ENCODE peak calls at places on chromosomes 5 and 9, in seven cellular contexts. One of them, this sample, is unnamed.

GRCh38 chr9:98074119-98074990 is 17.8 kb downstream of the NANS start:
- DNase-seq in heart left ventricle: peak; percentile 70
- DNase-seq in IMR-90: peak; percentile 59
- DNase-seq in ovary: peak; percentile 60
- DNase-seq in transverse colon: peak; percentile 82
- DNase-seq in tibial nerve: peak; percentile 69
- DNase-seq in breast epithelium: peak; percentile 73
- DNase-seq in this sample: peak; percentile 49

GRCh38 chr9:91502475-91502874 is 78.8 kb upstream of the NFIL3 start:
- DNase-seq in heart left ventricle: no peak
- DNase-seq in IMR-90: no peak
- DNase-seq in ovary: no peak
- DNase-seq in transverse colon: no peak
- DNase-seq in tibial nerve: no peak
- DNase-seq in breast epithelium: no peak
- DNase-seq in this sample: no peak

GRCh38 chr5:124527220-124527991 is 219.0 kb downstream of the ZNF608 start:
- DNase-seq in heart left ventricle: no peak
- DNase-seq in IMR-90: peak; percentile 21
- DNase-seq in ovary: no peak
- DNase-seq in transverse colon: peak; percentile 31
- DNase-seq in tibial nerve: no peak
- DNase-seq in breast epithelium: no peak
- DNase-seq in this sample: no peak

GRCh38 chr5:71830626-71831539 is 111.8 kb downstream of the CARTPT start:
- DNase-seq in heart left ventricle: peak; percentile 84
- DNase-seq in IMR-90: peak; percentile 83
- DNase-seq in ovary: peak; percentile 76
- DNase-seq in transverse colon: peak; percentile 37
- DNase-seq in tibial nerve: peak; percentile 65
- DNase-seq in breast epithelium: no peak
- DNase-seq in this sample: peak; percentile 66

GRCh38 chr9:76701441-76702031 is 62.7 kb upstream of the PCA3 start:
- DNase-seq in heart left ventricle: no peak
- DNase-seq in IMR-90: no peak
- DNase-seq in ovary: no peak
- DNase-seq in transverse colon: no peak
- DNase-seq in tibial nerve: no peak
- DNase-seq in breast epithelium: no peak
- DNase-seq in this sample: no peak

GRCh38 chr9:78972303-78973002 is 599.3 kb upstream of the TLE4 start:
- DNase-seq in heart left ventricle: no peak
- DNase-seq in IMR-90: no peak
- DNase-seq in ovary: no peak
- DNase-seq in transverse colon: no peak
- DNase-seq in tibial nerve: no peak
- DNase-seq in breast epithelium: no peak
- DNase-seq in this sample: no peak

GRCh38 chr9:121686930-121687541 is 35.6 kb downstream of the DAB2IP start:
- DNase-seq in heart left ventricle: peak; percentile 84
- DNase-seq in IMR-90: peak; percentile 65
- DNase-seq in ovary: peak; percentile 88
- DNase-seq in transverse colon: peak; percentile 86
- DNase-seq in tibial nerve: peak; percentile 89
- DNase-seq in breast epithelium: peak; percentile 77
- DNase-seq in this sample: peak; percentile 83

GRCh38 chr9:114278881-114279570 is 43.9 kb upstream of the ORM1 start:
- DNase-seq in heart left ventricle: no peak
- DNase-seq in IMR-90: peak; percentile 51
- DNase-seq in ovary: peak; percentile 16
- DNase-seq in transverse colon: no peak
- DNase-seq in tibial nerve: no peak
- DNase-seq in breast epithelium: no peak
- DNase-seq in this sample: no peak

GRCh38 chr9:130431536-130432303 is 13.0 kb upstream of the ASS1 start:
- DNase-seq in heart left ventricle: peak; percentile 55
- DNase-seq in IMR-90: no peak
- DNase-seq in ovary: no peak
- DNase-seq in transverse colon: no peak
- DNase-seq in tibial nerve: no peak
- DNase-seq in breast epithelium: no peak
- DNase-seq in this sample: no peak

GRCh38 chr9:36163840-36164175 is 5.4 kb upstream of the CCIN start:
- DNase-seq in heart left ventricle: no peak
- DNase-seq in IMR-90: peak; percentile 52
- DNase-seq in ovary: no peak
- DNase-seq in transverse colon: no peak
- DNase-seq in tibial nerve: no peak
- DNase-seq in breast epithelium: no peak
- DNase-seq in this sample: no peak

GRCh38 chr5:134525687-134526482 is 415 bp downstream of the JADE2 start:
- DNase-seq in heart left ventricle: peak; percentile 85
- DNase-seq in IMR-90: peak; percentile 83
- DNase-seq in ovary: peak; percentile 87
- DNase-seq in transverse colon: peak; percentile 76
- DNase-seq in tibial nerve: peak; percentile 71
- DNase-seq in breast epithelium: peak; percentile 70
- DNase-seq in this sample: peak; percentile 84

GRCh38 chr5:134524826-134525686 is at the start of gene JADE2:
- DNase-seq in heart left ventricle: peak; percentile 86
- DNase-seq in IMR-90: peak; percentile 68
- DNase-seq in ovary: peak; percentile 81
- DNase-seq in transverse colon: peak; percentile 80
- DNase-seq in tibial nerve: peak; percentile 64
- DNase-seq in breast epithelium: peak; percentile 76
- DNase-seq in this sample: peak; percentile 78

GRCh38 chr5:134527961-134528424 is 2.5 kb downstream of the JADE2 start:
- DNase-seq in heart left ventricle: peak; percentile 55
- DNase-seq in IMR-90: no peak
- DNase-seq in ovary: no peak
- DNase-seq in transverse colon: no peak
- DNase-seq in tibial nerve: no peak
- DNase-seq in breast epithelium: no peak
- DNase-seq in this sample: peak; percentile 64

GRCh38 chr5:134527156-134527960 is 1.9 kb downstream of the JADE2 start:
- DNase-seq in heart left ventricle: peak; percentile 93
- DNase-seq in IMR-90: peak; percentile 90
- DNase-seq in ovary: peak; percentile 85
- DNase-seq in transverse colon: peak; percentile 81
- DNase-seq in tibial nerve: peak; percentile 71
- DNase-seq in breast epithelium: peak; percentile 76
- DNase-seq in this sample: peak; percentile 74

DNA sequence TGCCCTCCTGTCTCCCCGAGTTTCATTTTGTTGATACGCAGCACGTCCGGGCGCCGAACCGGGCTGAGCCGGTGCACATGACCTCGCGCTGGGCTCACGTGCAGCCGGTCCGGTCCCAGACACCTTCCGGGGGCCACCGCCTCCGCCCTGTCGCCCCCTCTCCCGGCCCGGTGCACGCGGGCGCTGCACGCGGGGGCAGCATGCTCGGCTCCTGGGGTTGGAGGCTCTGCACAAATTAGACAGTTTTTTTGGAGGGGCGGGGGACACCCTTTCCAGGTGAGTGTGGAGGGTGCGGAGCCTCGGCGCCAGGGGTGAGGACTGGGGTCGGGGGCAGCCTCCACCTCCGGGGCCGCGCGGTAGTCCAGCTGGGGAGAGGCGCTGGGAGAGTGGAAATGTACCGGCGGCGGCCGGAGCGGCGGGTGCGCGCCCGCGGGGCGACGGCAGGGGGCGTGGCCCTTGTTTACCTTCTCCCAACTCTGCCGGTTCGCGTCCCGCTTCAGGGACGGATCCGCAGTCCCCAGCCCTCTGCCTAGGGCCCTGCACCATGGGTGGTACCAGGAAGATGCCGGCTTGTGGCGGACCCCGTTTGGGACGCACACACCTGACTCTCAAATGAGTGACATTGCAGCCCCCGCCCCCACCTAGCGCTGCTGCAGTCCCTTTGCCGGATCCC is 1.1 kb downstream of the JADE2 start:
- DNase-seq in heart left ventricle: peak; percentile 89
- DNase-seq in IMR-90: no peak
- DNase-seq in ovary: peak; percentile 80
- DNase-seq in transverse colon: peak; percentile 87
- DNase-seq in tibial nerve: peak; percentile 68
- DNase-seq in breast epithelium: peak; percentile 75
- DNase-seq in this sample: peak; percentile 86
- TF ChIP-seq POLR2A in heart left ventricle: no peak
- TF ChIP-seq POLR2A in IMR-90: peak; percentile 10
- TF ChIP-seq POLR2A in ovary: no peak
- TF ChIP-seq POLR2A in transverse colon: no peak
- TF ChIP-seq POLR2A in tibial nerve: peak; percentile 12
- TF ChIP-seq POLR2A in breast epithelium: no peak
- TF ChIP-seq POLR2A in this sample: no peak

DNA sequence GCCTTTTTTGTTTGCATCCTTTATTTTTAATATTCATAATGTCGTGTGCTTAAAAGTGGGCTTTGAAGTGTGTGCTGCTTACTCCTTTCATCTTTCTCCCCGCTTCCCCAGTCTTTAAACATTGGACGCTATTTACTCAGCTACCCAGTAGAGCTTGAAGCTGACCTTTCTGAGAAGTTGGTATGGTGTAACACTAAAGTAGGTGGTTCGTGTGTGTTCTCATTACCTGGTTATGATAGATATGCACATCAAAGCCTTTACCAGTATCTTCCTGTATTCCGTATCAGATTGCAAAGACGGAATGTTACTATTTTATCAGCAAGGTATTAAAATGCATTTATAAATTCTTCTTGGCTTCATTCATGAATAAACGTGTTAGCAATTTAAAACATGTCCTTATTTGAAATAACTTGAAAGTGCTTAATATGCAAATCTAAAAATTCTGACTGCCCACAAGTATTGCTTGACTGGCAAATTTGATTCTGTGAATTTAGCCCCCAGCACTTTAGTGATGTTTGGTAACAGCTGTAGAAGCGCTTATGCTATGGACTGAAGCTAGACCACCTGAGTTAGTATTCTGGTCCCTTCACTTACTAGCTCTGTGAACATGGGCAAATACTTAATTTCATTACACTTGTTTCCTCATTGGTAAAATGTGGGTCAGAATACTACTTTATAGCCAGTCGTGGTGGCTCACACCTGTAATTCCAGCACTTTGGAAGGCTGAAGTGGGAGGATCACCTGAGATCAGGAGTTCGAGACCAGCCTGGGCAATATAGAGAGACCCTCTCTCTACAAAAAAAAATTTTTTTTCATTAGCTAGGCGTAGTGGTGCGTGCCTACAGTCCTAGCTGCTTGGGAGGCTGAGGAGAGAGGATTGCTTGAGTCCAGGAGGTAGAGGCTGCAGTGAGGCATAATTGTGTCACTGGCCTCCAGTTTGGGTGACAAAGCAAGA is 1.7 kb downstream of the RRAGA start:
- DNase-seq in heart left ventricle: no peak
- DNase-seq in IMR-90: no peak
- DNase-seq in ovary: no peak
- DNase-seq in transverse colon: no peak
- DNase-seq in tibial nerve: no peak
- DNase-seq in breast epithelium: no peak
- DNase-seq in this sample: no peak
- H3K27ac ChIP-seq in heart left ventricle: peak overlapping the region; percentile 94
- H3K27ac ChIP-seq in IMR-90: peak overlapping the region; percentile 83
- H3K27ac ChIP-seq in ovary: peak overlapping the region; percentile 95
- H3K27ac ChIP-seq in transverse colon: peak overlapping the region; percentile 96
- H3K27ac ChIP-seq in tibial nerve: no peak overlapping the region
- H3K27ac ChIP-seq in breast epithelium: peak overlapping the region; percentile 99
- H3K27ac ChIP-seq in this sample: no peak overlapping the region

DNA sequence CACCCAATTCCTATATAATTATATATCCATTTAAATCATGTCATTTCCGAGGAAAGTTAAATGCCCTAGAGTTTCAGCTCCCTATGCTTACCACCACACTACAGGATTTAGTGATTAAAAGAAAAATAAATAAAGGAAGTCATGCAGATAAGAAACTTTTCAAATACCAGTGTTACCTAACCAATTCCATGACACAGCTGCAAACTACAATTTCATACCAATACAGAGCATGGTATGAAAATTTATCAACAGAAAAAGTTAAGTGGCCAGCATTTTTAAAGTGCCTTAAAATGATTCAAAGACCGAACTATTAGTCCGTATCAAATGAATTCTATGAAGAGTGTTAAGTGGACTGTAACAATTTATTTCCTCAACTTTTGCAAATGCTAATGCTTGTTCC is 35.9 kb downstream of the CEP120 start:
- DNase-seq in heart left ventricle: no peak
- DNase-seq in IMR-90: peak; percentile 12
- DNase-seq in ovary: no peak
- DNase-seq in transverse colon: no peak
- DNase-seq in tibial nerve: no peak
- DNase-seq in breast epithelium: no peak
- DNase-seq in this sample: no peak
- H3K36me3 ChIP-seq in heart left ventricle: no peaks in the 10 kb centered on the region
- H3K36me3 ChIP-seq in IMR-90: peaks cover 10% of the 10 kb centered on the region
- H3K36me3 ChIP-seq in ovary: no peaks in the 10 kb centered on the region
- H3K36me3 ChIP-seq in transverse colon: peaks cover 33% of the 10 kb centered on the region
- H3K36me3 ChIP-seq in tibial nerve: no peaks in the 10 kb centered on the region
- H3K36me3 ChIP-seq in breast epithelium: peaks cover 6% of the 10 kb centered on the region
- H3K36me3 ChIP-seq in this sample: peaks cover 6% of the 10 kb centered on the region

GRCh38 chr5:138468966-138469539 is 3.8 kb downstream of the EGR1 start:
- DNase-seq in heart left ventricle: no peak
- DNase-seq in IMR-90: peak; percentile 82
- DNase-seq in ovary: no peak
- DNase-seq in transverse colon: no peak
- DNase-seq in tibial nerve: no peak
- DNase-seq in breast epithelium: no peak
- DNase-seq in this sample: no peak
- TF ChIP-seq POLR2A in heart left ventricle: no peak
- TF ChIP-seq POLR2A in IMR-90: no peak
- TF ChIP-seq POLR2A in ovary: no peak
- TF ChIP-seq POLR2A in transverse colon: peak; percentile 37
- TF ChIP-seq POLR2A in tibial nerve: no peak
- TF ChIP-seq POLR2A in breast epithelium: no peak
- TF ChIP-seq POLR2A in this sample: no peak

DNA sequence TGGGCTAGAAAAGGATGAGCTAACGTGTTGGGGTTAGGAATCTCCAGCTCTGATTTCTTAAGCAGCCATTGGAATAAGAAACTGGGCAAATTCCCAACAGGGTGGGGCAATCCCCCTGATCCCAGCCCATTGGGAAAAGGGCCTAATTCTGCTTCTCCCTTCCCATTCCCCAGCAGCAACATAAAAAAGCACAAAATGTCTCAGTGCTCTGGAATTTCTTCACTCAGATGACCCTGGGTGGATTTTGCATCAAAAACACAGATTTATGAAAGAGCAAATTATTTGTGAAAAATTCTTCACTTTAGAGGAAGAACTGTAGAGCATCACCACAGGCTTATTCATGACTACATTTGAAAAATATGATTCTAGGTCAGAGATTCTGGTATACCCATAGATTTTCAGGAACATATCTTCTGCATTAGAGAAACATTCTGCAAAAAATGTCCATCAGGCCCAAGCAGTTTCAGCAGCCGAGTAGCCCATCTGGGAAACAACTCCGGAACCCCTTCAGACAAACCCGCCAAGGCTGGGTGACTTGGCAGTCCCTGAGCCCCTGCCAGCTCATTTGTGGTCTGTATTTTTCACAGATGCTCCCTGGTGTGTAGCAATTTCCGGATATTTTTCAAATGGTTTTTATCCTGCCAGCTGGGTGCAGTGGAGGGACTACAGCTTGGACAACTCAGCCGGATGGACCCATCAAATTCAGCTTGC is 102.1 kb upstream of the RANBP3L start:
- DNase-seq in heart left ventricle: no peak
- DNase-seq in IMR-90: peak; percentile 32
- DNase-seq in ovary: peak; percentile 78
- DNase-seq in transverse colon: no peak
- DNase-seq in tibial nerve: peak; percentile 79
- DNase-seq in breast epithelium: no peak
- DNase-seq in this sample: peak; percentile 16
- H3K27ac ChIP-seq in heart left ventricle: peak overlapping the region; percentile 39
- H3K27ac ChIP-seq in IMR-90: no peak overlapping the region
- H3K27ac ChIP-seq in ovary: peak overlapping the region; percentile 8
- H3K27ac ChIP-seq in transverse colon: peak overlapping the region; percentile 16
- H3K27ac ChIP-seq in tibial nerve: peak overlapping the region; percentile 32
- H3K27ac ChIP-seq in breast epithelium: peak overlapping the region; percentile 80
- H3K27ac ChIP-seq in this sample: no peak overlapping the region

GRCh38 chr5:155471027-155471426 is 457.5 kb downstream of the KIF4B start:
- DNase-seq in heart left ventricle: no peak
- DNase-seq in IMR-90: no peak
- DNase-seq in ovary: no peak
- DNase-seq in transverse colon: no peak
- DNase-seq in tibial nerve: no peak
- DNase-seq in breast epithelium: no peak
- DNase-seq in this sample: no peak
- H3K36me3 ChIP-seq in heart left ventricle: no peaks in the 10 kb centered on the region
- H3K36me3 ChIP-seq in IMR-90: no peaks in the 10 kb centered on the region
- H3K36me3 ChIP-seq in ovary: no peaks in the 10 kb centered on the region
- H3K36me3 ChIP-seq in transverse colon: no peaks in the 10 kb centered on the region
- H3K36me3 ChIP-seq in tibial nerve: no peaks in the 10 kb centered on the region
- H3K36me3 ChIP-seq in breast epithelium: no peaks in the 10 kb centered on the region
- H3K36me3 ChIP-seq in this sample: no peaks in the 10 kb centered on the region